ENCODE peak calls at places on chromosomes 7 and 10, in four cellular contexts. One of them, this sample, is unnamed.

GRCh38 chr10:18216482-18216881 is 76.3 kb downstream of the CACNB2 start:
- DNase-seq in suprapubic skin: no peak
- DNase-seq in transverse colon: no peak
- DNase-seq in lower leg skin: no peak
- DNase-seq in this sample: no peak

GRCh38 chr10:58373446-58373834 is 11.8 kb upstream of the TFAM start:
- DNase-seq in lower leg skin: no peak
- DNase-seq in suprapubic skin: no peak
- DNase-seq in transverse colon: no peak
- DNase-seq in this sample: no peak

GRCh38 chr10:1869861-1870260 is 132.5 kb upstream of the ADARB2 start:
- DNase-seq in transverse colon: no peak
- DNase-seq in lower leg skin: no peak
- DNase-seq in suprapubic skin: no peak
- DNase-seq in this sample: no peak

GRCh38 chr7:91293136-91293535 is 28.9 kb downstream of the FZD1 start:
- DNase-seq in lower leg skin: no peak
- DNase-seq in suprapubic skin: no peak
- DNase-seq in transverse colon: no peak
- DNase-seq in this sample: no peak

GRCh38 chr7:149670288-149670687 is 103.1 kb downstream of the ZNF467 start:
- DNase-seq in lower leg skin: no peak
- DNase-seq in suprapubic skin: no peak
- DNase-seq in transverse colon: peak
- DNase-seq in this sample: peak

GRCh38 chr7:44617225-44617885 is 10.9 kb downstream of the OGDH start:
- DNase-seq in transverse colon: no peak
- DNase-seq in lower leg skin: no peak
- DNase-seq in suprapubic skin: no peak
- DNase-seq in this sample: no peak

GRCh38 chr10:62831346-62831745 is 15.2 kb upstream of the EGR2 start:
- DNase-seq in suprapubic skin: no peak
- DNase-seq in transverse colon: no peak
- DNase-seq in lower leg skin: no peak
- DNase-seq in this sample: no peak

GRCh38 chr7:123558506-123558874 is 872 bp upstream of the NDUFA5 start:
- DNase-seq in suprapubic skin: no peak
- DNase-seq in transverse colon: no peak
- DNase-seq in lower leg skin: no peak
- DNase-seq in this sample: no peak

GRCh38 chr7:129952164-129952652 is 552 bp downstream of the UBE2H start:
- DNase-seq in suprapubic skin: no peak
- DNase-seq in transverse colon: peak
- DNase-seq in lower leg skin: peak
- DNase-seq in this sample: peak

GRCh38 chr10:113476191-113476590 is 76.7 kb upstream of the HABP2 start:
- DNase-seq in lower leg skin: no peak
- DNase-seq in transverse colon: no peak
- DNase-seq in suprapubic skin: no peak
- DNase-seq in this sample: no peak

GRCh38 chr7:92880212-92881090 is 44.1 kb upstream of the CDK6 start:
- DNase-seq in lower leg skin: no peak
- DNase-seq in transverse colon: no peak
- DNase-seq in suprapubic skin: no peak
- DNase-seq in this sample: no peak

GRCh38 chr10:102118867-102119266 is 1.3 kb downstream of the LDB1 start:
- DNase-seq in transverse colon: peak
- DNase-seq in suprapubic skin: no peak
- DNase-seq in lower leg skin: peak
- DNase-seq in this sample: peak

GRCh38 chr10:129126955-129127354 is 340.1 kb upstream of the MGMT start:
- DNase-seq in transverse colon: no peak
- DNase-seq in lower leg skin: no peak
- DNase-seq in suprapubic skin: no peak
- DNase-seq in this sample: no peak

GRCh38 chr10:118953999-118954398 is 75.5 kb upstream of the NANOS1 start:
- DNase-seq in transverse colon: no peak
- DNase-seq in suprapubic skin: no peak
- DNase-seq in lower leg skin: peak
- DNase-seq in this sample: no peak

GRCh38 chr10:12358863-12359647 is 9.7 kb downstream of the CAMK1D start:
- DNase-seq in suprapubic skin: no peak
- DNase-seq in transverse colon: peak
- DNase-seq in lower leg skin: no peak
- DNase-seq in this sample: peak

GRCh38 chr10:17026686-17027485 is 102.7 kb downstream of the CUBN start:
- DNase-seq in suprapubic skin: no peak
- DNase-seq in transverse colon: no peak
- DNase-seq in lower leg skin: no peak
- DNase-seq in this sample: no peak

GRCh38 chr10:94125856-94126255 is 132.1 kb downstream of the PLCE1 start:
- DNase-seq in lower leg skin: no peak
- DNase-seq in suprapubic skin: no peak
- DNase-seq in transverse colon: no peak
- DNase-seq in this sample: no peak

GRCh38 chr7:128166603-128167315 is 74.3 kb upstream of the LEP start:
- DNase-seq in lower leg skin: peak
- DNase-seq in transverse colon: no peak
- DNase-seq in suprapubic skin: no peak
- DNase-seq in this sample: no peak

GRCh38 chr7:70316745-70317144 is 718.5 kb downstream of the AUTS2 start:
- DNase-seq in suprapubic skin: no peak
- DNase-seq in lower leg skin: no peak
- DNase-seq in transverse colon: no peak
- DNase-seq in this sample: no peak

GRCh38 chr7:129803546-129804081 is 149.1 kb downstream of the UBE2H start:
- DNase-seq in transverse colon: no peak
- DNase-seq in suprapubic skin: no peak
- DNase-seq in lower leg skin: no peak
- DNase-seq in this sample: no peak

GRCh38 chr10:55426138-55426537 is 625.1 kb upstream of the PCDH15 start:
- DNase-seq in transverse colon: no peak
- DNase-seq in suprapubic skin: no peak
- DNase-seq in lower leg skin: no peak
- DNase-seq in this sample: no peak

GRCh38 chr7:75546272-75547015 is 54.3 kb downstream of the SPDYE5 start:
- DNase-seq in suprapubic skin: no peak
- DNase-seq in transverse colon: no peak
- DNase-seq in lower leg skin: no peak
- DNase-seq in this sample: no peak

GRCh38 chr10:112990271-112990670 is 40.2 kb downstream of the TCF7L2 start:
- DNase-seq in suprapubic skin: no peak
- DNase-seq in transverse colon: no peak
- DNase-seq in lower leg skin: no peak
- DNase-seq in this sample: no peak

GRCh38 chr10:124560377-124560776 is 98.8 kb downstream of the LHPP start:
- DNase-seq in transverse colon: peak
- DNase-seq in suprapubic skin: no peak
- DNase-seq in lower leg skin: no peak
- DNase-seq in this sample: peak

GRCh38 chr7:17968791-17969715 is 28.8 kb upstream of the SNX13 start:
- DNase-seq in lower leg skin: no peak
- DNase-seq in transverse colon: no peak
- DNase-seq in suprapubic skin: no peak
- DNase-seq in this sample: no peak

GRCh38 chr7:18287482-18287881 is 208.1 kb upstream of the HDAC9 start:
- DNase-seq in lower leg skin: no peak
- DNase-seq in suprapubic skin: no peak
- DNase-seq in transverse colon: no peak
- DNase-seq in this sample: no peak

GRCh38 chr10:113078282-113078907 is 128.3 kb downstream of the TCF7L2 start:
- DNase-seq in lower leg skin: no peak
- DNase-seq in transverse colon: no peak
- DNase-seq in suprapubic skin: no peak
- DNase-seq in this sample: no peak

GRCh38 chr10:116888380-116889055 is 39.2 kb downstream of the ENO4 start:
- DNase-seq in suprapubic skin: no peak
- DNase-seq in lower leg skin: peak
- DNase-seq in transverse colon: peak
- DNase-seq in this sample: peak

GRCh38 chr10:29720149-29720548 is 85.4 kb upstream of the SVIL start:
- DNase-seq in lower leg skin: no peak
- DNase-seq in transverse colon: no peak
- DNase-seq in suprapubic skin: no peak
- DNase-seq in this sample: no peak

GRCh38 chr10:88989824-88990527 is 622 bp upstream of the FAS start:
- DNase-seq in lower leg skin: peak
- DNase-seq in transverse colon: no peak
- DNase-seq in suprapubic skin: no peak
- DNase-seq in this sample: peak

GRCh38 chr10:79048639-79049550 is 19.9 kb upstream of the ZMIZ1 start:
- DNase-seq in suprapubic skin: peak
- DNase-seq in lower leg skin: peak
- DNase-seq in transverse colon: no peak
- DNase-seq in this sample: peak

GRCh38 chr7:69067397-69067796 is 530.9 kb upstream of the AUTS2 start:
- DNase-seq in transverse colon: no peak
- DNase-seq in lower leg skin: no peak
- DNase-seq in suprapubic skin: no peak
- DNase-seq in this sample: no peak

GRCh38 chr7:141073641-141074161 is at the start of gene TMEM178B:
- DNase-seq in lower leg skin: no peak
- DNase-seq in suprapubic skin: no peak
- DNase-seq in transverse colon: no peak
- DNase-seq in this sample: no peak

GRCh38 chr10:31490858-31491504 is 172.0 kb downstream of the ZEB1 start:
- DNase-seq in suprapubic skin: no peak
- DNase-seq in lower leg skin: no peak
- DNase-seq in transverse colon: no peak
- DNase-seq in this sample: no peak

GRCh38 chr7:135355377-135356048 is 121.9 kb downstream of the STRA8 start:
- DNase-seq in suprapubic skin: no peak
- DNase-seq in lower leg skin: no peak
- DNase-seq in transverse colon: no peak
- DNase-seq in this sample: no peak

GRCh38 chr7:20651960-20652544 is 36.6 kb downstream of the ABCB5 start:
- DNase-seq in transverse colon: no peak
- DNase-seq in lower leg skin: no peak
- DNase-seq in suprapubic skin: no peak
- DNase-seq in this sample: no peak
- TF ChIP-seq CTCF in transverse colon: no peak
- TF ChIP-seq CTCF in lower leg skin: no peak
- TF ChIP-seq CTCF in suprapubic skin: peak
- TF ChIP-seq CTCF in this sample: no peak

GRCh38 chr10:22320591-22321155 is at the start of gene BMI1:
- DNase-seq in lower leg skin: peak
- DNase-seq in suprapubic skin: peak
- DNase-seq in transverse colon: peak
- DNase-seq in this sample: peak
- TF ChIP-seq POLR2A in lower leg skin: no peak
- TF ChIP-seq POLR2A in suprapubic skin: no peak
- TF ChIP-seq POLR2A in transverse colon: no peak
- TF ChIP-seq POLR2A in this sample: no peak

GRCh38 chr7:25122373-25122772 is 2.7 kb downstream of the CYCS start:
- DNase-seq in lower leg skin: no peak
- DNase-seq in transverse colon: no peak
- DNase-seq in suprapubic skin: no peak
- DNase-seq in this sample: no peak

GRCh38 chr7:25124485-25125136 is 449 bp downstream of the CYCS start:
- DNase-seq in transverse colon: no peak
- DNase-seq in lower leg skin: peak
- DNase-seq in suprapubic skin: no peak
- DNase-seq in this sample: no peak

GRCh38 chr7:25121599-25121998 is 3.5 kb downstream of the CYCS start:
- DNase-seq in lower leg skin: no peak
- DNase-seq in transverse colon: no peak
- DNase-seq in suprapubic skin: no peak
- DNase-seq in this sample: no peak

GRCh38 chr7:25125137-25125946 is at the start of gene CYCS:
- DNase-seq in suprapubic skin: peak
- DNase-seq in lower leg skin: peak
- DNase-seq in transverse colon: peak
- DNase-seq in this sample: peak
- TF ChIP-seq CTCF in suprapubic skin: no peak
- TF ChIP-seq CTCF in lower leg skin: no peak
- TF ChIP-seq CTCF in transverse colon: no peak
- TF ChIP-seq CTCF in this sample: no peak

GRCh38 chr7:100538654-100539435 is at the start of gene AGFG2:
- DNase-seq in suprapubic skin: peak
- DNase-seq in lower leg skin: peak
- DNase-seq in transverse colon: peak
- DNase-seq in this sample: peak
- TF ChIP-seq POLR2A in suprapubic skin: no peak
- TF ChIP-seq POLR2A in lower leg skin: no peak
- TF ChIP-seq POLR2A in transverse colon: peak
- TF ChIP-seq POLR2A in this sample: peak

GRCh38 chr10:3229815-3230214 is 57.2 kb upstream of the PITRM1 start:
- DNase-seq in suprapubic skin: no peak
- DNase-seq in transverse colon: no peak
- DNase-seq in lower leg skin: no peak
- DNase-seq in this sample: no peak

GRCh38 chr10:3228610-3228945 is 56.0 kb upstream of the PITRM1 start:
- DNase-seq in lower leg skin: no peak
- DNase-seq in transverse colon: no peak
- DNase-seq in suprapubic skin: no peak
- DNase-seq in this sample: no peak

GRCh38 chr10:3235395-3235794 is 62.8 kb upstream of the PITRM1 start:
- DNase-seq in suprapubic skin: no peak
- DNase-seq in transverse colon: no peak
- DNase-seq in lower leg skin: no peak
- DNase-seq in this sample: no peak

GRCh38 chr10:3233486-3233990 is 61.0 kb upstream of the PITRM1 start:
- DNase-seq in suprapubic skin: no peak
- DNase-seq in lower leg skin: no peak
- DNase-seq in transverse colon: no peak
- DNase-seq in this sample: no peak

GRCh38 chr10:3231951-3232730 is 59.6 kb upstream of the PITRM1 start:
- DNase-seq in transverse colon: no peak
- DNase-seq in lower leg skin: no peak
- DNase-seq in suprapubic skin: no peak
- DNase-seq in this sample: no peak
- TF ChIP-seq CTCF in transverse colon: no peak
- TF ChIP-seq CTCF in lower leg skin: no peak
- TF ChIP-seq CTCF in suprapubic skin: no peak
- TF ChIP-seq CTCF in this sample: no peak

DNA sequence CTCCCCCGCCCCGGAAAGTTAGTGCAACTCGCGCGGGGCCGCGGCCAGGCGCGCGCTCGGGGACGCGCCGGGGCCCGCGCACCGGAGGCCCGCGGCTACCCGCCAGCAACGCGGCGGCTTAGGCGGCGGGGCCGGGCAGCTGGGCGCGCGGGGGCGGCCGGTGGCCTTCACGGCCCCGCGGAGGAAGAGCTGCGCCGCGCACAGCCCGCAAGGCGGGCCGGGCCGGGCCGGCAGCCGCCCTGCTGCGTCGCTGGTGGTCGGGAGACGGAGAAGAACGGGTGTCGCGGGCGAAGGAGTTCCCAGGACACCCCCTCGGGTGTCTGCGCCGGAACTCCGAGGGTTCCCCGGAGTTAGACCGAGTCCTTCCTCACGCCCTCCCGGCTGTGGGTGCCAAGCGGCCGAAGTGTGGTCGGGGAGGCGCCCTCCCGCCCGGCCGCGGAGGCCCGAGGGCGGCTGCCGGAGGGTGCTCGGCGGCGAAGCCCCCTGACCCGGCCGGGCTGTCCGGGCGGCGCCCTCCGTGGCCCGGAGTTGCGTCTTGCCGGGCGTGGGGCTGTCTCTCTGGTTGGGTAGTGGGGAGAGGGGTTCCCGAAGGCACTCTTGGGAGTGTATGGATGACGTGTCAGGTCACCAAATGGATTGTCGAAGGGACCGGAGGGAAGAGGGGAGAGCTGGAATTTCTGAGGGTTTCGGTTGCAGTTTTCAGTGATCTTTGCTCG is 584 bp downstream of the ST7 start:
- DNase-seq in lower leg skin: peak
- DNase-seq in transverse colon: peak
- DNase-seq in suprapubic skin: peak
- DNase-seq in this sample: peak
- TF ChIP-seq POLR2A in lower leg skin: no peak
- TF ChIP-seq POLR2A in transverse colon: peak
- TF ChIP-seq POLR2A in suprapubic skin: no peak
- TF ChIP-seq POLR2A in this sample: peak